ENCODE peak calls at places on chromosomes 2 and 18, in four cellular contexts. One of them, this sample, is unnamed.

GRCh38 chr2:103520547-103520946 is 758.7 kb downstream of the TMEM182 start:
- DNase-seq in HepG2: no peak
- DNase-seq in GM12878: no peak
- DNase-seq in K562: no peak
- DNase-seq in this sample: no peak

GRCh38 chr2:63569740-63570139 is 18.5 kb downstream of the WDPCP start:
- DNase-seq in HepG2: no peak
- DNase-seq in GM12878: peak
- DNase-seq in K562: no peak
- DNase-seq in this sample: no peak

GRCh38 chr2:239203443-239204142 is 197.2 kb downstream of the HDAC4 start:
- DNase-seq in HepG2: no peak
- DNase-seq in GM12878: no peak
- DNase-seq in K562: no peak
- DNase-seq in this sample: no peak

GRCh38 chr2:122737429-122738077 is 982.1 kb downstream of the TSN start:
- DNase-seq in HepG2: no peak
- DNase-seq in GM12878: peak
- DNase-seq in K562: no peak
- DNase-seq in this sample: no peak

GRCh38 chr18:78913830-78914585 is 65.6 kb upstream of the SALL3 start:
- DNase-seq in HepG2: no peak
- DNase-seq in GM12878: no peak
- DNase-seq in K562: no peak
- DNase-seq in this sample: no peak

GRCh38 chr2:146987996-146988395 is 856.8 kb upstream of the ACVR2A start:
- DNase-seq in HepG2: no peak
- DNase-seq in GM12878: no peak
- DNase-seq in K562: no peak
- DNase-seq in this sample: no peak

GRCh38 chr2:11024010-11024615 is 112.4 kb downstream of the KCNF1 start:
- DNase-seq in HepG2: peak
- DNase-seq in GM12878: no peak
- DNase-seq in K562: peak
- DNase-seq in this sample: no peak

GRCh38 chr2:117217145-117217544 is 597.3 kb upstream of the DDX18 start:
- DNase-seq in HepG2: no peak
- DNase-seq in GM12878: no peak
- DNase-seq in K562: no peak
- DNase-seq in this sample: no peak

GRCh38 chr2:30709516-30709915 is 97.7 kb downstream of the CAPN13 start:
- DNase-seq in HepG2: no peak
- DNase-seq in GM12878: no peak
- DNase-seq in K562: no peak
- DNase-seq in this sample: no peak

GRCh38 chr2:74037379-74037860 is 52.7 kb downstream of the TET3 start:
- DNase-seq in HepG2: no peak
- DNase-seq in GM12878: peak
- DNase-seq in K562: peak
- DNase-seq in this sample: no peak

GRCh38 chr2:121240436-121240835 is 44.6 kb downstream of the TFCP2L1 start:
- DNase-seq in HepG2: no peak
- DNase-seq in GM12878: no peak
- DNase-seq in K562: no peak
- DNase-seq in this sample: no peak

GRCh38 chr2:55403177-55403998 is 16.3 kb downstream of the CCDC88A start:
- DNase-seq in HepG2: no peak
- DNase-seq in GM12878: no peak
- DNase-seq in K562: no peak
- DNase-seq in this sample: no peak

GRCh38 chr18:48121752-48122151 is 191.3 kb upstream of the SMAD2 start:
- DNase-seq in HepG2: no peak
- DNase-seq in GM12878: no peak
- DNase-seq in K562: no peak
- DNase-seq in this sample: no peak

GRCh38 chr2:124180635-124181034 is 155.5 kb downstream of the CNTNAP5 start:
- DNase-seq in HepG2: no peak
- DNase-seq in GM12878: no peak
- DNase-seq in K562: no peak
- DNase-seq in this sample: no peak

GRCh38 chr2:82790277-82791021 is 1668.6 kb downstream of the SUCLG1 start:
- DNase-seq in HepG2: peak
- DNase-seq in GM12878: no peak
- DNase-seq in K562: peak
- DNase-seq in this sample: no peak

GRCh38 chr2:177550264-177551200 is 158.0 kb downstream of the AGPS start:
- DNase-seq in HepG2: no peak
- DNase-seq in GM12878: no peak
- DNase-seq in K562: no peak
- DNase-seq in this sample: no peak

GRCh38 chr2:11744631-11745394 is 1.6 kb upstream of the LPIN1 start:
- DNase-seq in HepG2: peak
- DNase-seq in GM12878: no peak
- DNase-seq in K562: peak
- DNase-seq in this sample: no peak

GRCh38 chr2:128327180-128327964 is 8.7 kb upstream of the HS6ST1 start:
- DNase-seq in HepG2: no peak
- DNase-seq in GM12878: no peak
- DNase-seq in K562: no peak
- DNase-seq in this sample: no peak

GRCh38 chr18:48852792-48853191 is 98.0 kb downstream of the SMAD7 start:
- DNase-seq in HepG2: no peak
- DNase-seq in GM12878: no peak
- DNase-seq in K562: no peak
- DNase-seq in this sample: no peak

GRCh38 chr2:133266926-133267590 is 301.2 kb downstream of the NCKAP5 start:
- DNase-seq in HepG2: no peak
- DNase-seq in GM12878: no peak
- DNase-seq in K562: no peak
- DNase-seq in this sample: peak

GRCh38 chr18:3903341-3903740 is 453.4 kb downstream of the TGIF1 start:
- DNase-seq in HepG2: no peak
- DNase-seq in GM12878: no peak
- DNase-seq in K562: no peak
- DNase-seq in this sample: no peak

GRCh38 chr2:135047295-135047694 is at the start of gene MAP3K19:
- DNase-seq in HepG2: no peak
- DNase-seq in GM12878: no peak
- DNase-seq in K562: no peak
- DNase-seq in this sample: no peak

GRCh38 chr2:239186958-239187357 is 213.9 kb downstream of the HDAC4 start:
- DNase-seq in HepG2: no peak
- DNase-seq in GM12878: no peak
- DNase-seq in K562: no peak
- DNase-seq in this sample: no peak

GRCh38 chr2:54461251-54461650 is 5.1 kb downstream of the SPTBN1 start:
- DNase-seq in HepG2: no peak
- DNase-seq in GM12878: no peak
- DNase-seq in K562: no peak
- DNase-seq in this sample: no peak

GRCh38 chr2:8154270-8154669 is 527.6 kb upstream of the ID2 start:
- DNase-seq in HepG2: no peak
- DNase-seq in GM12878: no peak
- DNase-seq in K562: no peak
- DNase-seq in this sample: no peak

GRCh38 chr18:79570266-79571201 is 109.1 kb upstream of the CTDP1 start:
- DNase-seq in HepG2: no peak
- DNase-seq in GM12878: no peak
- DNase-seq in K562: no peak
- DNase-seq in this sample: no peak

GRCh38 chr2:30285758-30286157 is 54.4 kb downstream of the LBH start:
- DNase-seq in HepG2: no peak
- DNase-seq in GM12878: no peak
- DNase-seq in K562: no peak
- DNase-seq in this sample: no peak

GRCh38 chr2:24360050-24360962 is at the start of gene ITSN2:
- DNase-seq in HepG2: peak
- DNase-seq in GM12878: peak
- DNase-seq in K562: peak
- DNase-seq in this sample: peak

GRCh38 chr2:20106746-20107145 is 55.3 kb upstream of the LAPTM4A start:
- DNase-seq in HepG2: no peak
- DNase-seq in GM12878: no peak
- DNase-seq in K562: no peak
- DNase-seq in this sample: no peak

GRCh38 chr2:217610411-217610814 is 392.4 kb downstream of the TNS1 start:
- DNase-seq in HepG2: no peak
- DNase-seq in GM12878: peak
- DNase-seq in K562: no peak
- DNase-seq in this sample: no peak

GRCh38 chr2:212863185-212863588 is 288.2 kb downstream of the IKZF2 start:
- DNase-seq in HepG2: peak
- DNase-seq in GM12878: peak
- DNase-seq in K562: peak
- DNase-seq in this sample: peak

GRCh38 chr2:229586746-229587705 is 127.3 kb downstream of the DNER start:
- DNase-seq in HepG2: peak
- DNase-seq in GM12878: no peak
- DNase-seq in K562: peak
- DNase-seq in this sample: peak

GRCh38 chr2:1581965-1582625 is 162.2 kb downstream of the PXDN start:
- DNase-seq in HepG2: no peak
- DNase-seq in GM12878: no peak
- DNase-seq in K562: no peak
- DNase-seq in this sample: no peak

GRCh38 chr2:200084036-200084435 is 128.7 kb downstream of the MAIP1 start:
- DNase-seq in HepG2: no peak
- DNase-seq in GM12878: no peak
- DNase-seq in K562: no peak
- DNase-seq in this sample: no peak
- TF ChIP-seq TARDBP in HepG2: no peak
- TF ChIP-seq TARDBP in GM12878: no peak
- TF ChIP-seq TARDBP in K562: no peak
- TF ChIP-seq TARDBP in this sample: no peak

DNA sequence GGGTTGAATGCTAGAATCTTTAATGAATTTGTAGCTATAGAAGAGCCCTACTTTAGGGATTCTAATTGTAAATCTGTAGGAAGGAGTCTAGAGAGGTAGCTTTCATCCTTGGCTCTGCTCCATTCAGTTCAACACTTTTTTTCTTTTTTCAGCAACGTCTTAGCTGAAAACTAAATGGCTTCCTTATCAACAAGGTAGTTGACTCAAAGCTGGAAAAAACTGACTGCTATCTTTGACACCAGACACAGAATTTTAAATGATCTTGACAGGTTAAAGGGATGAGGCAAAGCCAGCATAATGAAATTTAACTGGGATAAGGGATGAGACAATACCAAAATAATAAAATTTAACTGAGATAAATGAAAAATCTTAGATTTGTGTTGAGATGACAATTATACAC is 54.9 kb downstream of the TMEFF2 start:
- DNase-seq in HepG2: no peak
- DNase-seq in GM12878: no peak
- DNase-seq in K562: peak
- DNase-seq in this sample: no peak
- TF ChIP-seq TARDBP in HepG2: no peak
- TF ChIP-seq TARDBP in GM12878: no peak
- TF ChIP-seq TARDBP in K562: no peak
- TF ChIP-seq TARDBP in this sample: no peak

DNA sequence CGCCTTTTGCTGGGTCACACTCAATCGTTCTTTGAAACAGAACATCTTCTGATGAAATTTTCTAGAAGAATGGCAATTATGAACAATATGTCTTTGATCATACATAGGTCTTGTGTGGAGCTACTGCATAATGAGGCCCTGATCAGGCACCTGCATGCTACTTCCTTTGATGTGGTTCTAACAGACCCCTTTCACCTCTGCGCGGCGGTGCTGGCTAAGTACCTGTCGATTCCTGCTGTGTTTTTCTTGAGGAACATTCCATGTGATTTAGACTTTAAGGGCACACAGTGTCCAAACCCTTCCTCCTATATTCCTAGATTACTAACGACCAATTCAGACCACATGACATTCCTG is 532 bp downstream of the UGT1A5 start:
- DNase-seq in HepG2: no peak
- DNase-seq in GM12878: no peak
- DNase-seq in K562: no peak
- DNase-seq in this sample: no peak
- TF ChIP-seq TARDBP in HepG2: no peak
- TF ChIP-seq TARDBP in GM12878: no peak
- TF ChIP-seq TARDBP in K562: no peak
- TF ChIP-seq TARDBP in this sample: no peak

DNA sequence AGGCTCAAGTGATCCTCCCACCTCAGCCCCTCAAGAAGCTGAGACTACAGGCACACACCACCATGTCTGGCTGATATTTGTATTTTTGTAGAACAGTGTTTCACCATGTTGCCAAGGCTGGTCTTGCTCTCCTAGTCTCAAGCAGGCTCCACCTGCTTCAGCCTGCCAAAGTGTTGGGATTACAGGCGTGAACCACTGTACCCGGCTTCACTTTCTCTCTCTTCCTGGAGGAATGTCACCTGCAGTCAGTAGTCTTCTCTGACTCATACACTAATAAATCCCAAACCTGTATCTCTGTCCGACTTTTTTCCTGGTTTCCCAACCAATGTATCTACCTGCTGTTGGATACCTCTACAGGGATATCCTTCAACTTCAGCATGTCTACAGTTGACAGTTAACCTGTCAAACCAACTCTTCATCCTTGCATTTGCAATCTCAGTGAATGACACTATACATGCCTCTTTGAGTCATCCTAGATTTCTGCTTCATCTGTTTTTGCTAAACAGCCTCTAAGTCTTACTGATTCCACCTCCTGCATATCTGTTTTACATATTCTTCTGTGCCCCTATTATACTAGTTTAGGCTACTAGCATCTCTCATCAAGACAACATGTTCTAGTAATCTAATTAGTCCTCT is 54.5 kb downstream of the RBBP8 start:
- DNase-seq in HepG2: no peak
- DNase-seq in GM12878: no peak
- DNase-seq in K562: no peak
- DNase-seq in this sample: no peak
- TF ChIP-seq TARDBP in HepG2: no peak
- TF ChIP-seq TARDBP in GM12878: no peak
- TF ChIP-seq TARDBP in K562: no peak
- TF ChIP-seq TARDBP in this sample: no peak

GRCh38 chr18:40841473-40841872 is 1113.6 kb upstream of the PIK3C3 start:
- DNase-seq in HepG2: no peak
- DNase-seq in GM12878: no peak
- DNase-seq in K562: no peak
- DNase-seq in this sample: no peak
- TF ChIP-seq TARDBP in HepG2: no peak
- TF ChIP-seq TARDBP in GM12878: no peak
- TF ChIP-seq TARDBP in K562: no peak
- TF ChIP-seq TARDBP in this sample: no peak

This sample was measured in HEK293T.